ENCODE peak calls at places on chromosomes 12 and 14, in seven cellular contexts. One of them, this sample, is unnamed.

GRCh38 chr12:111769599-111769998 is 2.9 kb downstream of the ALDH2 start:
- DNase-seq in nephron progenitor cell: no peak
- DNase-seq in H54: no peak
- DNase-seq in NCI-H1694 treated with DMSO at 0.1 percent for 48 hours: no peak
- DNase-seq in CD8-positive, alpha-beta T cell: no peak
- DNase-seq in foreskin fibroblast: no peak
- DNase-seq in ovary: no peak
- DNase-seq in this sample: no peak

GRCh38 chr12:118850244-118850825 is 131.0 kb upstream of the SRRM4 start:
- DNase-seq in NCI-H1694 treated with DMSO at 0.1 percent for 48 hours: peak
- DNase-seq in H54: peak
- DNase-seq in foreskin fibroblast: no peak
- DNase-seq in nephron progenitor cell: peak
- DNase-seq in CD8-positive, alpha-beta T cell: no peak
- DNase-seq in ovary: no peak
- DNase-seq in this sample: no peak

GRCh38 chr12:45833401-45833800 is 103.9 kb downstream of the ARID2 start:
- DNase-seq in NCI-H1694 treated with DMSO at 0.1 percent for 48 hours: no peak
- DNase-seq in foreskin fibroblast: no peak
- DNase-seq in CD8-positive, alpha-beta T cell: no peak
- DNase-seq in ovary: no peak
- DNase-seq in H54: no peak
- DNase-seq in nephron progenitor cell: no peak
- DNase-seq in this sample: no peak

GRCh38 chr12:75444444-75445136 is 36.0 kb upstream of the GLIPR1 start:
- DNase-seq in ovary: no peak
- DNase-seq in foreskin fibroblast: peak
- DNase-seq in CD8-positive, alpha-beta T cell: no peak
- DNase-seq in NCI-H1694 treated with DMSO at 0.1 percent for 48 hours: no peak
- DNase-seq in H54: peak
- DNase-seq in nephron progenitor cell: no peak
- DNase-seq in this sample: no peak

GRCh38 chr12:132658149-132658905 is 28.8 kb downstream of the POLE start:
- DNase-seq in foreskin fibroblast: no peak
- DNase-seq in ovary: no peak
- DNase-seq in CD8-positive, alpha-beta T cell: no peak
- DNase-seq in nephron progenitor cell: no peak
- DNase-seq in NCI-H1694 treated with DMSO at 0.1 percent for 48 hours: no peak
- DNase-seq in H54: no peak
- DNase-seq in this sample: no peak

GRCh38 chr12:34389378-34390170 is 367.3 kb downstream of the ALG10 start:
- DNase-seq in H54: no peak
- DNase-seq in foreskin fibroblast: no peak
- DNase-seq in CD8-positive, alpha-beta T cell: no peak
- DNase-seq in NCI-H1694 treated with DMSO at 0.1 percent for 48 hours: no peak
- DNase-seq in nephron progenitor cell: no peak
- DNase-seq in ovary: no peak
- DNase-seq in this sample: no peak

GRCh38 chr14:74516451-74517155 is 23.0 kb downstream of the ISCA2 start:
- DNase-seq in ovary: no peak
- DNase-seq in nephron progenitor cell: no peak
- DNase-seq in CD8-positive, alpha-beta T cell: no peak
- DNase-seq in foreskin fibroblast: peak
- DNase-seq in NCI-H1694 treated with DMSO at 0.1 percent for 48 hours: no peak
- DNase-seq in H54: no peak
- DNase-seq in this sample: no peak

GRCh38 chr12:67647251-67647546 is 1.3 kb upstream of the DYRK2 start:
- DNase-seq in foreskin fibroblast: no peak
- DNase-seq in H54: no peak
- DNase-seq in NCI-H1694 treated with DMSO at 0.1 percent for 48 hours: no peak
- DNase-seq in nephron progenitor cell: no peak
- DNase-seq in CD8-positive, alpha-beta T cell: no peak
- DNase-seq in ovary: no peak
- DNase-seq in this sample: no peak

GRCh38 chr12:6953417-6954315 is 2.5 kb downstream of the PTPN6 start:
- DNase-seq in foreskin fibroblast: no peak
- DNase-seq in NCI-H1694 treated with DMSO at 0.1 percent for 48 hours: no peak
- DNase-seq in CD8-positive, alpha-beta T cell: peak
- DNase-seq in nephron progenitor cell: no peak
- DNase-seq in ovary: no peak
- DNase-seq in H54: no peak
- DNase-seq in this sample: no peak

GRCh38 chr12:93502802-93503623 is 35.7 kb downstream of the MRPL42 start:
- DNase-seq in ovary: peak
- DNase-seq in foreskin fibroblast: peak
- DNase-seq in CD8-positive, alpha-beta T cell: peak
- DNase-seq in NCI-H1694 treated with DMSO at 0.1 percent for 48 hours: peak
- DNase-seq in nephron progenitor cell: peak
- DNase-seq in H54: no peak
- DNase-seq in this sample: peak

GRCh38 chr12:74412607-74413230 is 124.9 kb upstream of the ATXN7L3B start:
- DNase-seq in CD8-positive, alpha-beta T cell: no peak
- DNase-seq in nephron progenitor cell: no peak
- DNase-seq in ovary: no peak
- DNase-seq in NCI-H1694 treated with DMSO at 0.1 percent for 48 hours: peak
- DNase-seq in H54: no peak
- DNase-seq in foreskin fibroblast: peak
- DNase-seq in this sample: peak

GRCh38 chr12:4824415-4824814 is 85.3 kb upstream of the KCNA1 start:
- DNase-seq in CD8-positive, alpha-beta T cell: no peak
- DNase-seq in nephron progenitor cell: no peak
- DNase-seq in H54: peak
- DNase-seq in ovary: no peak
- DNase-seq in NCI-H1694 treated with DMSO at 0.1 percent for 48 hours: no peak
- DNase-seq in foreskin fibroblast: peak
- DNase-seq in this sample: no peak

GRCh38 chr14:102182190-102182589 is 42.5 kb downstream of the WDR20 start:
- DNase-seq in NCI-H1694 treated with DMSO at 0.1 percent for 48 hours: no peak
- DNase-seq in ovary: no peak
- DNase-seq in CD8-positive, alpha-beta T cell: no peak
- DNase-seq in foreskin fibroblast: peak
- DNase-seq in H54: peak
- DNase-seq in nephron progenitor cell: no peak
- DNase-seq in this sample: no peak

GRCh38 chr14:66101662-66102061 is 384.5 kb upstream of the CCDC196 start:
- DNase-seq in nephron progenitor cell: no peak
- DNase-seq in ovary: no peak
- DNase-seq in foreskin fibroblast: no peak
- DNase-seq in H54: no peak
- DNase-seq in NCI-H1694 treated with DMSO at 0.1 percent for 48 hours: no peak
- DNase-seq in CD8-positive, alpha-beta T cell: no peak
- DNase-seq in this sample: no peak

GRCh38 chr14:45091696-45092095 is 7.8 kb downstream of the PRPF39 start:
- DNase-seq in CD8-positive, alpha-beta T cell: no peak
- DNase-seq in NCI-H1694 treated with DMSO at 0.1 percent for 48 hours: no peak
- DNase-seq in foreskin fibroblast: no peak
- DNase-seq in H54: no peak
- DNase-seq in nephron progenitor cell: no peak
- DNase-seq in ovary: no peak
- DNase-seq in this sample: no peak

GRCh38 chr12:101880769-101881168 is 3.4 kb downstream of the DRAM1 start:
- DNase-seq in H54: no peak
- DNase-seq in foreskin fibroblast: no peak
- DNase-seq in nephron progenitor cell: no peak
- DNase-seq in ovary: no peak
- DNase-seq in NCI-H1694 treated with DMSO at 0.1 percent for 48 hours: no peak
- DNase-seq in CD8-positive, alpha-beta T cell: no peak
- DNase-seq in this sample: no peak

GRCh38 chr12:99043319-99043914 is 398.3 kb downstream of the APAF1 start:
- DNase-seq in foreskin fibroblast: peak
- DNase-seq in nephron progenitor cell: peak
- DNase-seq in ovary: peak
- DNase-seq in NCI-H1694 treated with DMSO at 0.1 percent for 48 hours: peak
- DNase-seq in CD8-positive, alpha-beta T cell: no peak
- DNase-seq in H54: peak
- DNase-seq in this sample: peak

GRCh38 chr14:26427059-26427458 is 170.8 kb downstream of the NOVA1 start:
- DNase-seq in ovary: no peak
- DNase-seq in nephron progenitor cell: no peak
- DNase-seq in H54: no peak
- DNase-seq in foreskin fibroblast: no peak
- DNase-seq in NCI-H1694 treated with DMSO at 0.1 percent for 48 hours: no peak
- DNase-seq in CD8-positive, alpha-beta T cell: no peak
- DNase-seq in this sample: no peak